ENCODE peak calls at places on chromosomes 5 and 9, in seven cellular contexts. A is HCEC 1CT; Q is anterior cingulate cortex; N is activated CD8-positive, alpha-beta T cell treated with anti-CD3 and anti-CD28 coated beads for 36 hours; S is nephron progenitor cell; D is Calu3; K is HTR-8/SVneo. G is an unnamed sample.

GRCh38 chr9:127131871-127132270 is 9.4 kb upstream of the ANGPTL2 start:
- DNase-seq in A (peak; percentile 68), Q (no peak), N (no peak), S (no peak), D (no peak), K (peak; percentile 54), G (no peak)

GRCh38 chr9:15357050-15357653 is 50.1 kb upstream of the TTC39B start:
- DNase-seq in A (no peak), Q (no peak), N (peak; percentile 51), S (no peak), D (peak; percentile 33), K (no peak), G (no peak)

GRCh38 chr5:107284822-107285510 is 385.8 kb downstream of the EFNA5 start:
- DNase-seq in A (peak; percentile 19), Q (no peak), N (no peak), S (no peak), D (peak; percentile 37), K (no peak), G (no peak)

GRCh38 chr9:21970800-21971620 is 23.2 kb downstream of the CDKN2A start:
- DNase-seq in A (no peak), Q (no peak), N (no peak), S (peak; percentile 30), D (no peak), K (no peak), G (no peak)

GRCh38 chr5:172284275-172284971 is 859 bp upstream of the UBTD2 start:
- DNase-seq in A (peak; percentile 15), Q (no peak), N (peak; percentile 30), S (no peak), D (no peak), K (peak; percentile 32), G (peak; percentile 78)

GRCh38 chr5:1524799-1525623 is 1.3 kb upstream of the LPCAT1 start:
- DNase-seq in A (no peak), Q (no peak), N (no peak), S (no peak), D (no peak), K (no peak), G (peak; percentile 67)

GRCh38 chr5:173615884-173616576 is 420 bp downstream of the BOD1 start:
- DNase-seq in A (peak; percentile 76), Q (peak; percentile 67), N (peak; percentile 84), S (peak; percentile 72), D (peak; percentile 78), K (peak; percentile 62), G (peak; percentile 82)

GRCh38 chr5:176519810-176520720 is 17.1 kb downstream of the RNF44 start:
- DNase-seq in A (no peak), Q (no peak), N (no peak), S (no peak), D (no peak), K (no peak), G (no peak)

GRCh38 chr9:97293207-97293721 is 14.2 kb upstream of the CCDC180 start:
- DNase-seq in A (peak; percentile 12), Q (no peak), N (no peak), S (no peak), D (no peak), K (no peak), G (no peak)

GRCh38 chr5:168779333-168779732 is 200.2 kb upstream of the PANK3 start:
- DNase-seq in A (no peak), Q (no peak), N (no peak), S (no peak), D (no peak), K (no peak), G (no peak)

GRCh38 chr5:180138976-180139730 is 67.6 kb upstream of the RNF130 start:
- DNase-seq in A (no peak), Q (no peak), N (no peak), S (no peak), D (no peak), K (no peak), G (peak; percentile 40)

GRCh38 chr5:144404021-144404420 is 233.3 kb downstream of the KCTD16 start:
- DNase-seq in A (no peak), Q (no peak), N (no peak), S (no peak), D (no peak), K (no peak), G (no peak)

GRCh38 chr5:139796061-139796806 is 626 bp downstream of the PSD2 start:
- DNase-seq in A (no peak), Q (peak; percentile 24), N (no peak), S (peak; percentile 67), D (no peak), K (no peak), G (no peak)

GRCh38 chr5:14628346-14628745 is 36.2 kb upstream of the OTULIN start:
- DNase-seq in A (peak; percentile 52), Q (no peak), N (peak; percentile 76), S (peak; percentile 86), D (peak; percentile 55), K (peak; percentile 76), G (no peak)

GRCh38 chr5:155046591-155046990 is 33.0 kb downstream of the KIF4B start:
- DNase-seq in A (no peak), Q (no peak), N (no peak), S (no peak), D (no peak), K (no peak), G (no peak)

GRCh38 chr5:135251099-135251498 is 147.9 kb downstream of the MACROH2A1 start:
- DNase-seq in A (no peak), Q (no peak), N (no peak), S (no peak), D (no peak), K (no peak), G (peak; percentile 59)

GRCh38 chr9:126386088-126386487 is 59.5 kb downstream of the MVB12B start:
- DNase-seq in A (peak; percentile 28), Q (peak; percentile 66), N (no peak), S (no peak), D (no peak), K (peak; percentile 21), G (no peak)

GRCh38 chr5:55868846-55869245 is 17.7 kb downstream of the IL31RA start:
- DNase-seq in A (peak; percentile 100), Q (no peak), N (peak; percentile 73), S (no peak), D (peak; percentile 71), K (peak; percentile 72), G (no peak)

GRCh38 chr9:69346596-69347390 is 21.8 kb downstream of the ENTREP1 start:
- DNase-seq in A (peak; percentile 18), Q (no peak), N (no peak), S (no peak), D (no peak), K (no peak), G (no peak)

GRCh38 chr5:14744296-14745187 is 80.0 kb downstream of the OTULIN start:
- DNase-seq in A (no peak), Q (no peak), N (no peak), S (no peak), D (no peak), K (no peak), G (no peak)

GRCh38 chr9:87878930-87879603 is 3.6 kb upstream of the SPATA31E1 start:
- DNase-seq in A (peak; percentile 85), Q (no peak), N (no peak), S (no peak), D (no peak), K (no peak), G (no peak)

GRCh38 chr5:10538103-10538788 is 25.6 kb upstream of the ANKRD33B start:
- DNase-seq in A (no peak), Q (no peak), N (no peak), S (no peak), D (no peak), K (no peak), G (no peak)

GRCh38 chr9:88521308-88521707 is 13.7 kb upstream of the NXNL2 start:
- DNase-seq in A (no peak), Q (no peak), N (no peak), S (no peak), D (no peak), K (no peak), G (no peak)

GRCh38 chr9:545480-545879 is 296.0 kb upstream of the DMRT1 start:
- DNase-seq in A (no peak), Q (peak; percentile 46), N (no peak), S (no peak), D (no peak), K (no peak), G (no peak)

GRCh38 chr9:70340572-70340971 is 73.9 kb downstream of the KLF9 start:
- DNase-seq in A (peak; percentile 51), Q (no peak), N (no peak), S (no peak), D (no peak), K (peak; percentile 12), G (no peak)

GRCh38 chr5:156427315-156427714 is 100.4 kb downstream of the SGCD start:
- DNase-seq in A (no peak), Q (no peak), N (no peak), S (no peak), D (no peak), K (no peak), G (no peak)

GRCh38 chr9:90803860-90804593 is 2.4 kb downstream of the SYK start:
- DNase-seq in A (no peak), Q (no peak), N (no peak), S (no peak), D (no peak), K (no peak), G (no peak)

G was measured in type B pancreatic cell.